ENCODE peak calls at places on chromosomes 4 and X, in four cellular contexts. F is occipital lobe, K is mesenteric fat pad, S is NCI-H510A treated with DMSO at 0.1 percent for 48 hours. Q is an unnamed sample.

GRCh38 chr4:88382621-88383020 is 4.0 kb downstream of the HERC6 start:
- DNase-seq in F (no peak), K (no peak), S (no peak), Q (no peak)

GRCh38 chr4:101259876-101260275 is 87.5 kb downstream of the PPP3CA start:
- DNase-seq in F (no peak), K (no peak), S (no peak), Q (no peak)

GRCh38 chr4:165763640-165764039 is 109.4 kb upstream of the TLL1 start:
- DNase-seq in S (no peak), K (no peak), F (no peak), Q (no peak)

GRCh38 chrX:97266406-97267121 is 382.9 kb downstream of the RPA4 start:
- DNase-seq in K (no peak), S (no peak), F (no peak), Q (no peak)

GRCh38 chr4:106355193-106355592 is 13.4 kb downstream of the GIMD1 start:
- DNase-seq in K (no peak), S (no peak), F (no peak), Q (no peak)

GRCh38 chr4:154329268-154329858 is 162.2 kb downstream of the DCHS2 start:
- DNase-seq in S (peak; percentile 22), K (no peak), F (no peak), Q (no peak)

GRCh38 chrX:14675500-14675899 is 146.2 kb downstream of the GLRA2 start:
- DNase-seq in F (no peak), K (no peak), S (no peak), Q (no peak)

GRCh38 chr4:17786567-17786966 is 5.1 kb upstream of the FAM184B start:
- DNase-seq in F (no peak), K (no peak), S (no peak), Q (peak; percentile 20)

GRCh38 chrX:45794323-45794994 is 593.8 kb upstream of the DIPK2B start:
- DNase-seq in S (no peak), F (no peak), K (no peak), Q (no peak)

GRCh38 chr4:185470503-185471195 is 884 bp downstream of the CCDC110 start:
- DNase-seq in K (no peak), S (peak; percentile 10), F (peak; percentile 54), Q (no peak)

GRCh38 chr4:39947415-39947814 is 30.3 kb downstream of the PDS5A start:
- DNase-seq in K (no peak), S (no peak), F (no peak), Q (no peak)

GRCh38 chr4:70277121-70277520 is 34.7 kb downstream of the CSN3 start:
- DNase-seq in K (no peak), F (no peak), S (no peak), Q (no peak)

GRCh38 chr4:8370835-8371234 is 69.7 kb downstream of the ACOX3 start:
- DNase-seq in S (no peak), F (no peak), K (no peak), Q (no peak)

GRCh38 chr4:1809754-1810502 is 16.8 kb downstream of the FGFR3 start:
- DNase-seq in F (peak; percentile 34), K (no peak), S (no peak), Q (peak; percentile 64)

GRCh38 chrX:24553016-24553415 is 87.9 kb downstream of the PDK3 start:
- DNase-seq in F (no peak), S (no peak), K (no peak), Q (no peak)

GRCh38 chr4:176034498-176034897 is 31.1 kb upstream of the WDR17 start:
- DNase-seq in K (no peak), F (no peak), S (peak; percentile 16), Q (no peak)

GRCh38 chr4:56937262-56937661 is 29.6 kb downstream of the REST start:
- DNase-seq in F (no peak), K (no peak), S (no peak), Q (no peak)

GRCh38 chr4:124035364-124036036 is 638.9 kb downstream of the SPRY1 start:
- DNase-seq in F (no peak), S (no peak), K (no peak), Q (no peak)

GRCh38 chr4:77052352-77052751 is 23.4 kb downstream of the CCNI start:
- DNase-seq in K (no peak), F (no peak), S (peak; percentile 34), Q (peak; percentile 59)

GRCh38 chrX:115233497-115234219 is at the start of gene LRCH2:
- DNase-seq in K (no peak), F (peak; percentile 13), S (peak; percentile 18), Q (no peak)

GRCh38 chr4:181688416-181688815 is 554.8 kb upstream of the TENM3 start:
- DNase-seq in S (no peak), F (no peak), K (no peak), Q (no peak)

GRCh38 chr4:55865228-55865806 is 11.9 kb downstream of the EXOC1 start:
- DNase-seq in F (no peak), K (no peak), S (no peak), Q (no peak)

GRCh38 chr4:118171381-118171780 is 137.1 kb downstream of the NDST3 start:
- DNase-seq in F (no peak), S (no peak), K (no peak), Q (no peak)

GRCh38 chr4:87073570-87074470 is 139.0 kb downstream of the AFF1 start:
- DNase-seq in F (no peak), K (no peak), S (peak; percentile 77), Q (peak; percentile 62)

GRCh38 chrX:20729421-20729820 is 462.7 kb upstream of the RPS6KA3 start:
- DNase-seq in K (no peak), S (no peak), F (no peak), Q (no peak)

GRCh38 chr4:2968381-2968780 is 5.0 kb downstream of the GRK4 start:
- DNase-seq in K (no peak), F (no peak), S (no peak), Q (no peak)

GRCh38 chr4:40564815-40565505 is 64.7 kb downstream of the RBM47 start:
- DNase-seq in S (peak; percentile 60), F (no peak), K (no peak), Q (no peak)

GRCh38 chr4:182384496-182385155 is 141.4 kb downstream of the TENM3 start:
- DNase-seq in F (no peak), S (no peak), K (no peak), Q (no peak)

GRCh38 chr4:144646523-144647094 is 653 bp downstream of the HHIP start:
- DNase-seq in K (no peak), S (no peak), F (peak; percentile 44), Q (peak; percentile 64)

GRCh38 chr4:69936566-69936965 is 5.7 kb downstream of the CSN1S1 start:
- DNase-seq in S (no peak), F (no peak), K (no peak), Q (no peak)

GRCh38 chr4:165715989-165716388 is 157.0 kb upstream of the TLL1 start:
- DNase-seq in F (no peak), K (no peak), S (no peak), Q (no peak)

GRCh38 chr4:38787693-38788092 is 4.9 kb upstream of the TLR10 start:
- DNase-seq in K (no peak), S (no peak), F (no peak), Q (no peak)

GRCh38 chrX:20374866-20375530 is 108.3 kb upstream of the RPS6KA3 start:
- DNase-seq in K (no peak), F (no peak), S (peak; percentile 11), Q (no peak)

GRCh38 chr4:100510551-100510950 is 7.3 kb downstream of the EMCN start:
- DNase-seq in S (no peak), F (no peak), K (no peak), Q (no peak)

Q was measured in DND-41.